ENCODE peak calls at places on chromosomes 12 and 14, in seven cellular contexts. O is IMR-90; H is CD8-positive, alpha-beta T cell; Z is heart right ventricle; W is heart left ventricle; Y is Peyer's patch; P is OCI-LY7. S is an unnamed sample.

GRCh38 chr12:101209319-101210302 is at the start of gene SLC5A8:
- DNase-seq in Y (no peak), Z (no peak), P (no peak), W (peak; percentile 54), O (no peak), H (no peak), S (no peak)

GRCh38 chr14:69928111-69928523 is 48.9 kb downstream of the SMOC1 start:
- DNase-seq in W (no peak), Y (no peak), Z (no peak), P (no peak), H (no peak), O (peak; percentile 89), S (no peak)

GRCh38 chr12:2664721-2665577 is 129.8 kb upstream of the FKBP4 start:
- DNase-seq in W (no peak), H (no peak), Y (peak; percentile 13), O (no peak), P (no peak), Z (no peak), S (no peak)

GRCh38 chr14:53532871-53533270 is 379.7 kb upstream of the DDHD1 start:
- DNase-seq in Y (no peak), W (no peak), O (no peak), P (no peak), Z (no peak), H (no peak), S (no peak)

GRCh38 chr12:123952037-123952436 is 20.6 kb downstream of the CCDC92 start:
- DNase-seq in Z (no peak), Y (no peak), O (peak; percentile 62), W (no peak), H (no peak), P (no peak), S (no peak)

GRCh38 chr12:20257311-20257710 is 111.0 kb upstream of the PDE3A start:
- DNase-seq in Y (no peak), Z (no peak), H (no peak), P (no peak), W (no peak), O (no peak), S (no peak)

GRCh38 chr14:36952702-36953101 is 219.7 kb downstream of the SLC25A21 start:
- DNase-seq in Z (no peak), H (no peak), P (no peak), O (peak; percentile 53), Y (no peak), W (no peak), S (no peak)

GRCh38 chr14:100592972-100593371 is 5.8 kb upstream of the BEGAIN start:
- DNase-seq in Y (peak; percentile 40), O (no peak), H (no peak), W (peak; percentile 25), P (no peak), Z (no peak), S (no peak)

GRCh38 chr14:100076630-100077029 is 11.4 kb downstream of the EVL start:
- DNase-seq in H (no peak), Z (peak; percentile 40), P (no peak), O (peak; percentile 81), Y (no peak), W (no peak), S (peak; percentile 72)

GRCh38 chr12:121958521-121959240 is 40.3 kb downstream of the CFAP251 start:
- DNase-seq in W (no peak), O (peak; percentile 78), H (no peak), Y (no peak), P (no peak), Z (no peak), S (no peak)

GRCh38 chr12:113609692-113610469 is 138.2 kb upstream of the LHX5 start:
- DNase-seq in O (no peak), H (no peak), Z (no peak), P (no peak), W (no peak), Y (no peak), S (no peak)

GRCh38 chr14:53523226-53523625 is 370.1 kb upstream of the DDHD1 start:
- DNase-seq in P (no peak), W (no peak), Z (no peak), Y (no peak), O (no peak), H (no peak), S (no peak)

GRCh38 chr14:44962573-44963528 is 861 bp downstream of the TOGARAM1 start:
- DNase-seq in P (peak; percentile 65), O (peak; percentile 54), W (peak; percentile 73), H (no peak), Z (peak; percentile 60), Y (no peak), S (peak; percentile 75)

GRCh38 chr12:68776976-68777610 is 30.9 kb upstream of the MDM2 start:
- DNase-seq in O (no peak), H (no peak), Z (no peak), P (no peak), Y (no peak), W (no peak), S (no peak)

GRCh38 chr14:102138535-102138934 is 1.2 kb upstream of the WDR20 start:
- DNase-seq in O (no peak), W (no peak), Y (no peak), Z (no peak), H (no peak), P (no peak), S (no peak)

GRCh38 chr12:108309674-108310312 is 29.3 kb downstream of the CMKLR1 start:
- DNase-seq in H (no peak), P (no peak), Y (no peak), Z (no peak), W (no peak), O (no peak), S (no peak)
- H3K4me1 ChIP-seq in H (peaks cover 45% of the 10 kb centered on the region), P (peaks cover 4% of the 10 kb centered on the region), Y (no peaks in the 10 kb centered on the region), Z (peaks cover 91% of the 10 kb centered on the region), W (peaks cover 44% of the 10 kb centered on the region), O (no peaks in the 10 kb centered on the region), S (peaks cover 18% of the 10 kb centered on the region)

DNA sequence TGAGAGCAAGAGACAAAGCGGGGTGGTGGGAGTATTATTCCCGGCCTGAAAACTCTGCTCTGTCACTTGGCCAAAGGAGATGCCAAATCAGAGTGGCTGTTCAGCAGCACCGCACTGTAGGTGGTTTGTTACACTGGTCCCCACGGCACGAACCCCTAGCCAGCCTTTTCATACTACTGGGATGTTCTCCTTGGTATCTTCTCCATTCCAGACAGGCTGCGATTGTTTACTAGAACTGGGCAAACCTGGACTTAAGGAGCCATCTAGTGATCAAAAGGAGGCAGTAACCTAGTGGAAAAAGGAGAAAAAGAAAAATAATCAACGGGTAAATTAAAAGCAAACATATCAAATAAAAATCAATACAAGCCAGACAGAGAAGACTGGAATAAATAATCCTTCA is 58.9 kb upstream of the TMTC2 start:
- DNase-seq in Z (no peak), P (no peak), Y (no peak), O (peak; percentile 38), W (no peak), H (no peak), S (no peak)
- TF ChIP-seq CTCF in Z (no peak), P (peak; percentile 50), Y (peak; percentile 41), O (peak; percentile 49), W (no peak), H (no peak), S (no peak)

GRCh38 chr12:107782067-107782466 is 7.6 kb downstream of the ASCL4 start:
- DNase-seq in H (no peak), Y (no peak), Z (no peak), O (no peak), W (no peak), P (no peak), S (no peak)

GRCh38 chr12:107780298-107780697 is 5.8 kb downstream of the ASCL4 start:
- DNase-seq in Y (no peak), W (no peak), H (no peak), P (no peak), O (no peak), Z (no peak), S (no peak)

GRCh38 chr12:107779077-107779840 is 4.8 kb downstream of the ASCL4 start:
- DNase-seq in H (no peak), Z (no peak), O (no peak), Y (no peak), P (peak; percentile 6), W (no peak), S (no peak)

GRCh38 chr12:107788281-107788680 is 13.8 kb downstream of the ASCL4 start:
- DNase-seq in Y (no peak), Z (no peak), H (no peak), O (no peak), W (no peak), P (no peak), S (no peak)

DNA sequence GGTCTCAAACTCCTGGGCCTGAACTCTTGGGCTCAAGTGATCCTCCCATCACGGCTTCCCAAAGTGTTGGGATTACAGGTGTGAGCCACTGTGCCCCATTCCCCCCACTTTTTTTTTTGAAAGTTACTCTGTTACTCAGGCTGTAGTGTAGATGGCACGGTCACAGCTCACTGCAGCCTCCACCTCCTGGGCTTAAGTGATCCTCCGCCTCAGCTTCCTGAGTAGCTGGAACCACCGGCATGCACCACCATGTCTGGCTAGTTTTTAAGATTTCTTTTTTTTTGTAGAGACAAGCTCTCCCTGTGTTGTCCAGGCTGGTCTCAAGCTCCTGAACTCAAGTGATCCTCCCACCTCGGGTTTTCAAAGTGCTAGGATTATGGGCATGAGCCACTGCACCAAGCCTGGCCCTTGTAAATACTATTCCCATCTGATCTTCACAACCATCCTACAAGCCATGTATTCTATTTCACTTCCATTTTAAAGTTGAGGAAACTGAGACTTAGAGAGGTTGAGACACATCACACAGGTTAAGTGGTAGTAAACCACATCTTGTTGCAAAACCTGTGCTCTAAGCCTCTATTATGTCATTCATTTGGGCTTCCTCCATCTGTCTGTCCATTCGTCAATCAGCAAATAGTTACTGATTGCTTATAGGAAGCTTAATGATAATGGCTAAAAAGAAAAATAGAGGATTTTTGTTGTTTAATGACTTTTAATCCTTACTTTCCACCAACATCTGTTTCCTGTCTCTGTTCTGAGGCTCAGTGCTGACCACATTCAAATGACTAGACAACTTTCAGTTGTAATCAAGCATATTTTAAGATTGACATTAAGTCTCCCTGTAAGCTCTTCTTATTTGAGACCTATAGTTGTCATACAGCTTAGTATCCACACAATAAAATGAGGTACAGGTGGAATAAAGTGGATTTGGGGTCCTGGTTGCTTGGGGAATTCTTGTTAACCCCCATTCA is 9.2 kb downstream of the ASCL4 start:
- DNase-seq in O (no peak), W (no peak), Y (no peak), H (no peak), Z (no peak), P (no peak), S (no peak)
- H3K27ac ChIP-seq in O (no peak overlapping the region), W (no peak overlapping the region), Y (no peak overlapping the region), H (no peak overlapping the region), Z (no peak overlapping the region), P (no peak overlapping the region), S (no peak overlapping the region)

DNA sequence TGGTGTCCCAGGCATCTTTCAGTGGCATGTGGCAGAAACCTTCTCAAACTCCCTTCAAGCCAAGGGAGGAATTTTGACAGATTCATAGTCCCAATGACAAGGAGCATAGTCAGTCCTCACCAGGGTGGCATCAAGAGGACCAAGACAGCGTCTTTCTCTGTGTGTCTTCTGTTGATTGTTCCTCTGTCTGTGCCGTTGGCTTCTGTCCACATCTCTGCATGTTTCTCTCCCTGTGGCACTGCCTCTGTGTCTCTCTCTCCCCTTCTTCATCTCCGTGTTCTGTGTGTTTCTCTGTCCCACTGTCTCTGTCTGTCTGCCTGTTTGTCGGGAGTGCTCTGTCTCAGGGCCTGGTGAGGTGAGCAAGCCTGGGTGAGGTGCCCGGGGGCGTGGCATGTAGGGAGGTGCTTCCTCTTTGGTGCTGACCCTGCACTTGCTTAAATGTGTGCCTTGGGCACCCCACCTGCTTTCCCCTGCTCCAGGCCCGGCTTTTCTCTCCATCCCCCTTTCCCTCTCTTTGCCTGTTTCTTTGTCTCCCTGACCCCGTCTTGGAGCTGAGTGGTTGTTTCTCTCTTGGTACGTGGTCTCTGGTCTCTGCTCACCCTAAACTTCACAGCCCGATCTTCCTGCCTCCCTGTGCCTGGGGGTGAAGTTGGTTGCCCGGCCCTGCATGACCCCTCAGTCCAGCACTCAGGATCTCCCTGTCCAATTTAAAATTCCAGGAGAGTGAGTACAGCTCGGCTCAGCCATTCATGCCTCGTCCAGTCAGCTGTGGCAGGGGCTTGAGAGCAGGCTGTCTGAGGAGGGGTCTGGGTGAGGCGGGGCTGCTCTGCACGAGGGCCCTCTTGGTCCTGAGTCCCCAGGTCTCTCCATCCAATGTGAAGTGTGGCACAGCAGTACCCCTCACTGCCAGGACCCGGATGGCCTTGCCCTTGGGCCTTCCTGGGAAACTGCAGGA is 28.5 kb downstream of the JDP2 start:
- DNase-seq in P (no peak), O (no peak), Y (no peak), W (no peak), Z (no peak), H (no peak), S (no peak)
- H3K4me1 ChIP-seq in P (peaks cover 48% of the 10 kb centered on the region), O (peaks cover 63% of the 10 kb centered on the region), Y (peaks cover 5% of the 10 kb centered on the region), W (peaks cover 53% of the 10 kb centered on the region), Z (peaks cover 76% of the 10 kb centered on the region), H (no peaks in the 10 kb centered on the region), S (peaks cover 64% of the 10 kb centered on the region)